ENCODE peak calls at places on chromosomes 11 and 22, in six cellular contexts. Y is AG10803, F is PC-3, I is fibroblast of pulmonary artery, U is AG04450, H is fibroblast of lung. W is an unnamed sample.

GRCh38 chr11:129613076-129613475 is 202.6 kb upstream of the TMEM45B start:
- DNase-seq in Y (no peak), F (no peak), I (peak), U (no peak), H (no peak), W (peak)

GRCh38 chr11:111960916-111961315 is 23.8 kb downstream of the DIXDC1 start:
- DNase-seq in Y (no peak), F (peak), I (no peak), U (no peak), H (no peak), W (peak)

GRCh38 chr22:49235463-49236300 is 592.0 kb downstream of the BRD1 start:
- DNase-seq in Y (no peak), F (no peak), I (no peak), U (no peak), H (no peak), W (no peak)

GRCh38 chr11:113577356-113578163 is 102.4 kb upstream of the DRD2 start:
- DNase-seq in Y (no peak), F (no peak), I (no peak), U (no peak), H (no peak), W (no peak)

GRCh38 chr11:63866211-63866610 is 27.3 kb downstream of the MARK2 start:
- DNase-seq in Y (peak), F (peak), I (peak), U (no peak), H (peak), W (peak)

GRCh38 chr11:70522613-70523311 is 124.4 kb downstream of the CTTN start:
- DNase-seq in Y (no peak), F (no peak), I (no peak), U (no peak), H (no peak), W (no peak)

GRCh38 chr11:111976614-111977140 is 39.5 kb downstream of the DIXDC1 start:
- DNase-seq in Y (no peak), F (peak), I (no peak), U (no peak), H (no peak), W (peak)

GRCh38 chr22:28112548-28113043 is 193.5 kb upstream of the PITPNB start:
- DNase-seq in Y (peak), F (peak), I (peak), U (no peak), H (peak), W (peak)

GRCh38 chr22:20420157-20420842 is 17.3 kb downstream of the SCARF2 start:
- DNase-seq in Y (no peak), F (no peak), I (no peak), U (no peak), H (no peak), W (no peak)

GRCh38 chr11:4495986-4496385 is 13.5 kb downstream of the OR52K1 start:
- DNase-seq in Y (no peak), F (no peak), I (no peak), U (no peak), H (no peak), W (no peak)

GRCh38 chr11:76215946-76216345 is 9.6 kb upstream of the WNT11 start:
- DNase-seq in Y (peak), F (no peak), I (no peak), U (no peak), H (no peak), W (no peak)

GRCh38 chr11:98674390-98674789 is 346.4 kb upstream of the CNTN5 start:
- DNase-seq in Y (no peak), F (no peak), I (no peak), U (no peak), H (no peak), W (no peak)

GRCh38 chr22:48954781-48955311 is 872.8 kb downstream of the BRD1 start:
- DNase-seq in Y (peak), F (no peak), I (no peak), U (no peak), H (no peak), W (no peak)

GRCh38 chr11:65489706-65490310 is 9.0 kb upstream of the MALAT1 start:
- DNase-seq in Y (peak), F (no peak), I (peak), U (no peak), H (peak), W (no peak)

GRCh38 chr11:65814131-65814959 is 19.4 kb upstream of the SNX32 start:
- DNase-seq in Y (no peak), F (no peak), I (peak), U (no peak), H (no peak), W (peak)

GRCh38 chr11:66006891-66007176 is 4.5 kb downstream of the BANF1 start:
- DNase-seq in Y (no peak), F (peak), I (no peak), U (no peak), H (no peak), W (no peak)

GRCh38 chr22:28341001-28341400 is 338.6 kb downstream of the TTC28 start:
- DNase-seq in Y (peak), F (peak), I (peak), U (no peak), H (peak), W (peak)

GRCh38 chr11:452916-453527 is 2.9 kb downstream of the PTDSS2 start:
- DNase-seq in Y (no peak), F (no peak), I (no peak), U (no peak), H (no peak), W (no peak)
- H3K4me3 ChIP-seq in Y (no peak), F (no peak), I (no peak), U (no peak), H (no peak), W (no peak)

DNA sequence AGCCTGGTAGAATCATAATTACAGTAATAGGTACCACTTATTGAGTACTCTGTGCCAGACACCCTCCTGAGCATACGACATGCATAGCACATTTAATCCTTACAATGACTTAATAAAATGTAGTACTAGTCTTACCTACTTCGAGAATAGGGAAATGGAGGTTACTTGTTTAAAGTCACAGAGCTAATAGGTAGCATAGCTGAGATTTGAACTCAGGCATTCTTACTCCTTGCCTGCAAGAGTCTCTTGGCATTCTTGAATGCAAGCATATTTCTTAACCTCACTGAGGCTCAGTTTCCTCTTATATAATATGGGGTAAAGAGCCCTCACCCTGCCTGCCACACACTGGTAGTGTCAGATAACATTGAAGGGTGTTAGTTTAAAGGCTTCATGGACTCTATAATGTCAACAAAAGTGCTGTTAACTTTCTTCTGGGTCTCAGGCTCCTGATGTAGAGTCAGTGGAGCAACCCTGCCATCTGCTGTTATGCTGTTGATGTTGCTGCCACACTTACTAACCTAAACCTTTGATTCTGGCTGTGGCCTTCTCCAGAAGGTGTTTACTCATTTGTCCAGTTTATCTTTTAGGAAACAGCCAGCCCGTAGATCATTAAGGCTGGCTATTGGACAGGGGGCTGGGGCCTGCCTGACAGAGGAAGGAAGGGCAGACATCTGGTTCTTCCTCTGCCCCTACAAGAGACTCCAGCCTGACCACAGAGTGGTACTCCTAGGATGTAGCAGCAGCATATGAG is 18.9 kb downstream of the LIMK2 start:
- DNase-seq in Y (peak), F (peak), I (peak), U (peak), H (peak), W (peak)
- TF ChIP-seq CTCF in Y (peak), F (peak), I (peak), U (peak), H (peak), W (peak)

GRCh38 chr22:39312410-39312809 is 7.0 kb downstream of the RPL3 start:
- DNase-seq in Y (no peak), F (no peak), I (no peak), U (no peak), H (no peak), W (no peak)

GRCh38 chr22:39315389-39315788 is 4.0 kb downstream of the RPL3 start:
- DNase-seq in Y (no peak), F (no peak), I (no peak), U (no peak), H (no peak), W (peak)

GRCh38 chr22:39316440-39317083 is 2.9 kb downstream of the RPL3 start:
- DNase-seq in Y (peak), F (peak), I (peak), U (peak), H (peak), W (peak)

GRCh38 chr22:39313258-39314001 is 6.0 kb downstream of the RPL3 start:
- DNase-seq in Y (no peak), F (no peak), I (no peak), U (no peak), H (no peak), W (no peak)

GRCh38 chr22:39314251-39314971 is 5.0 kb downstream of the RPL3 start:
- DNase-seq in Y (no peak), F (no peak), I (no peak), U (no peak), H (no peak), W (no peak)
- H3K4me3 ChIP-seq in Y (no peak), F (no peak), I (peak), U (peak), H (no peak), W (no peak)

GRCh38 chr11:34869425-34869824 is 46.8 kb downstream of the APIP start:
- DNase-seq in Y (no peak), F (no peak), I (no peak), U (no peak), H (no peak), W (peak)
- TF ChIP-seq CTCF in Y (no peak), F (peak), I (peak), U (peak), H (peak), W (peak)

DNA sequence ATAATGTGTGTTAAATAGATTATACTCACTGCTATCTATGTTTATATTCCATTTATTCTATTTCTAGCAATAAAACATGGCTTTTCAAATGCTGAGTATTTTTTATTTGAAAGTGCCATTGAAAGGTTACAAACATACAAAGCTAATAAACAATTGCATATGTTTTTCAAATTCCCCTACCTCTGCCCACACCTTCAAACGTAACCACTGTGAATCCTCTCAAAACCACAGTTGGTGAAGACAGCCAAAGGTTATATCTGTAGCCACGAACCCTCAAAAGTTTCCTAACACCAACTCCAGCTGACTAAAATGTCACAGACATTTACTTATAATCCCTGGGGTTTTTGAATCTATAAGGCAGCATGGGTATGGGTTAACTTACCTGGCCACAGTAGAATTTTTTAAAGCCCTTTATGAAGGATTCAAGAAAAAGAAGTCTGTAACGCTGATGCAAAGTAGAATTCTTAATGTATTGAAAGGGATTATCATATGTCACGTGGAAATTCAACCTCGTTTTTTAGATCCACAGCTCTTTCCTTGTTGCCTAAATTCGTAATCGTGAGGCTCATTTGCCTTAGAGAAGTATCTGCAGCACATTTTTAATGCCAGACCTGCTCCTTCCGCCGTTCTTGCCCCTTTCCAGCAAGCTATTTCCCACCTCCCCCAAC is 122.5 kb upstream of the ZC3H12C start:
- DNase-seq in Y (no peak), F (no peak), I (no peak), U (no peak), H (no peak), W (peak)
- H3K4me3 ChIP-seq in Y (no peak), F (no peak), I (no peak), U (no peak), H (no peak), W (no peak)

GRCh38 chr11:61695917-61696316 is 15.7 kb downstream of the DAGLA start:
- DNase-seq in Y (peak), F (peak), I (peak), U (no peak), H (peak), W (peak)
- TF ChIP-seq CTCF in Y (peak), F (peak), I (no peak), U (no peak), H (no peak), W (peak)